ENCODE peak calls at places on chromosomes 11 and 22, in six cellular contexts. J is NCI-H1417; X is NCI-H510A treated with DMSO at 0.1 percent for 48 hours; C is heart right ventricle; U is stimulated activated CD4-positive, alpha-beta T cell treated with anti-CD3 and anti-CD28 coated beads, Interleukin-1b, Interleukin-23, amount 100 ng/mL, for 24 hours; L is smooth muscle cell of the brain vasculature. K is an unnamed sample.

GRCh38 chr22:29512031-29512430 is 32.0 kb downstream of the NEFH start:
- DNase-seq in J (no peak), X (no peak), C (no peak), U (no peak), L (no peak), K (no peak)

GRCh38 chr22:19258371-19258770 is 33.1 kb downstream of the CLTCL1 start:
- DNase-seq in J (no peak), X (no peak), C (no peak), U (no peak), L (no peak), K (no peak)

GRCh38 chr11:33692013-33692504 is 8.6 kb downstream of the C11orf91 start:
- DNase-seq in J (peak), X (no peak), C (no peak), U (no peak), L (peak), K (peak)

GRCh38 chr22:45608763-45609180 is 62.9 kb upstream of the ATXN10 start:
- DNase-seq in J (no peak), X (no peak), C (no peak), U (no peak), L (peak), K (no peak)

GRCh38 chr11:63490551-63491239 is at the start of gene PLAAT5:
- DNase-seq in J (no peak), X (no peak), C (peak), U (no peak), L (no peak), K (no peak)

GRCh38 chr11:32121012-32121411 is 30.1 kb downstream of the RCN1 start:
- DNase-seq in J (no peak), X (no peak), C (no peak), U (no peak), L (no peak), K (no peak)

GRCh38 chr11:134647066-134647746 is 235.2 kb upstream of the B3GAT1 start:
- DNase-seq in J (no peak), X (no peak), C (no peak), U (no peak), L (no peak), K (peak)

GRCh38 chr11:46392421-46393230 is 1.1 kb upstream of the CHRM4 start:
- DNase-seq in J (peak), X (no peak), C (peak), U (peak), L (peak), K (peak)

GRCh38 chr11:15333407-15333806 is 218.7 kb downstream of the INSC start:
- DNase-seq in J (no peak), X (no peak), C (no peak), U (no peak), L (no peak), K (no peak)

GRCh38 chr22:43128928-43129424 is 14.2 kb downstream of the MCAT start:
- DNase-seq in J (peak), X (peak), C (no peak), U (no peak), L (no peak), K (no peak)

GRCh38 chr22:31055322-31056159 is 25.6 kb upstream of the SMTN start:
- DNase-seq in J (peak), X (peak), C (peak), U (no peak), L (peak), K (peak)

GRCh38 chr11:88231894-88232482 is 56.7 kb upstream of the RAB38 start:
- DNase-seq in J (peak), X (peak), C (no peak), U (no peak), L (peak), K (no peak)

GRCh38 chr11:61270354-61271070 is 24.6 kb downstream of the VWCE start:
- DNase-seq in J (no peak), X (no peak), C (no peak), U (no peak), L (no peak), K (no peak)

GRCh38 chr22:24030186-24030702 is 19.1 kb downstream of the CABIN1 start:
- DNase-seq in J (peak), X (no peak), C (no peak), U (no peak), L (no peak), K (no peak)

GRCh38 chr22:49882519-49883293 is 29.1 kb downstream of the ZBED4 start:
- DNase-seq in J (no peak), X (no peak), C (no peak), U (no peak), L (no peak), K (no peak)

GRCh38 chr11:46250071-46251052 is 27.1 kb upstream of the CREB3L1 start:
- DNase-seq in J (no peak), X (no peak), C (no peak), U (no peak), L (no peak), K (no peak)

GRCh38 chr22:29308791-29309262 is 2.4 kb downstream of the GAS2L1 start:
- DNase-seq in J (no peak), X (no peak), C (no peak), U (no peak), L (no peak), K (no peak)

GRCh38 chr11:112961146-112961668 is at the start of gene NCAM1:
- DNase-seq in J (peak), X (peak), C (peak), U (no peak), L (peak), K (peak)

GRCh38 chr22:29797351-29797750 is 30.2 kb downstream of the UQCR10 start:
- DNase-seq in J (no peak), X (no peak), C (no peak), U (no peak), L (no peak), K (no peak)

GRCh38 chr11:60788401-60789110 is 3.4 kb downstream of the MS4A10 start:
- DNase-seq in J (no peak), X (no peak), C (no peak), U (no peak), L (no peak), K (no peak)

GRCh38 chr11:16969010-16970004 is 44.9 kb downstream of the PLEKHA7 start:
- DNase-seq in J (no peak), X (peak), C (no peak), U (no peak), L (no peak), K (no peak)

GRCh38 chr11:1404461-1405185 is 14.9 kb downstream of the BRSK2 start:
- DNase-seq in J (no peak), X (no peak), C (no peak), U (no peak), L (no peak), K (no peak)

GRCh38 chr11:32431657-32432056 is 3.7 kb downstream of the WT1 start:
- DNase-seq in J (no peak), X (no peak), C (no peak), U (no peak), L (no peak), K (no peak)

GRCh38 chr11:14644396-14645246 is 1.0 kb downstream of the PDE3B start:
- DNase-seq in J (peak), X (peak), C (peak), U (no peak), L (no peak), K (peak)

GRCh38 chr11:15059132-15059531 is 14.3 kb upstream of the CALCB start:
- DNase-seq in J (no peak), X (no peak), C (no peak), U (no peak), L (no peak), K (no peak)

K was measured in lower leg skin.